ENCODE peak calls at places on chromosome 20, in seven cellular contexts. L is head of caudate nucleus; S is fibroblast of lung; H is stimulated activated CD8-positive, alpha-beta memory T cell treated with anti-CD3 and anti-CD28 coated beads, Interleukin-7, amount 100 ng/mL, for 48 hours; O is esophagus squamous epithelium; Q is fibroblast of the conjunctiva; G is activated T-helper 1 cell treated with Interleukin-2 at 50 U/mL for 16 hours. Z is an unnamed sample.

GRCh38 chr20:41222703-41223102 is 85.4 kb downstream of the PLCG1 start:
- DNase-seq in L (no peak), S (peak; percentile 42), H (no peak), O (no peak), Q (no peak), G (no peak), Z (no peak)

GRCh38 chr20:12591949-12592470 is 416.8 kb upstream of the SPTLC3 start:
- DNase-seq in L (no peak), S (no peak), H (no peak), O (no peak), Q (no peak), G (no peak), Z (no peak)

GRCh38 chr20:44039147-44039546 is 124.5 kb downstream of the TOX2 start:
- DNase-seq in L (no peak), S (no peak), H (no peak), O (no peak), Q (no peak), G (no peak), Z (no peak)

GRCh38 chr20:61579908-61580307 is 327.8 kb downstream of the CDH4 start:
- DNase-seq in L (no peak), S (no peak), H (no peak), O (no peak), Q (no peak), G (no peak), Z (no peak)

GRCh38 chr20:54172532-54172855 is 1.3 kb downstream of the CYP24A1 start:
- DNase-seq in L (no peak), S (peak; percentile 2), H (no peak), O (no peak), Q (no peak), G (no peak), Z (no peak)

GRCh38 chr20:19560876-19561480 is 197.1 kb upstream of the RIN2 start:
- DNase-seq in L (no peak), S (no peak), H (no peak), O (no peak), Q (no peak), G (no peak), Z (no peak)

GRCh38 chr20:37989601-37990001 is 43.7 kb downstream of the TTI1 start:
- DNase-seq in L (no peak), S (no peak), H (no peak), O (no peak), Q (no peak), G (no peak), Z (no peak)

GRCh38 chr20:59845472-59845871 is 88.0 kb downstream of the SYCP2 start:
- DNase-seq in L (no peak), S (no peak), H (no peak), O (no peak), Q (no peak), G (no peak), Z (no peak)

GRCh38 chr20:9301129-9302072 is 213.0 kb upstream of the LAMP5 start:
- DNase-seq in L (no peak), S (peak; percentile 90), H (no peak), O (no peak), Q (peak; percentile 67), G (no peak), Z (peak; percentile 67)

GRCh38 chr20:14478126-14478525 is 140.7 kb upstream of the FLRT3 start:
- DNase-seq in L (no peak), S (peak; percentile 16), H (no peak), O (no peak), Q (no peak), G (no peak), Z (no peak)

GRCh38 chr20:9359561-9360308 is 154.7 kb upstream of the LAMP5 start:
- DNase-seq in L (peak; percentile 30), S (peak; percentile 82), H (no peak), O (no peak), Q (peak; percentile 67), G (no peak), Z (peak; percentile 53)

GRCh38 chr20:35974256-35974655 is 5.9 kb downstream of the CNBD2 start:
- DNase-seq in L (no peak), S (no peak), H (no peak), O (no peak), Q (no peak), G (no peak), Z (no peak)